ENCODE peak calls at places on chromosomes 11 and 22, in four cellular contexts. U is heart right ventricle, E is AG04450, L is colonic mucosa. Y is an unnamed sample.

GRCh38 chr22:42994276-42994916 is 20.6 kb downstream of the PACSIN2 start:
- DNase-seq in U (no peak), E (no peak), L (no peak), Y (no peak)

GRCh38 chr11:24585192-24585591 is 88.3 kb downstream of the LUZP2 start:
- DNase-seq in U (no peak), E (no peak), L (no peak), Y (no peak)

GRCh38 chr22:22687638-22688500 is 43.5 kb downstream of the GGTLC2 start:
- DNase-seq in U (peak), E (peak), L (peak), Y (peak)

GRCh38 chr22:28594784-28595324 is 84.8 kb downstream of the TTC28 start:
- DNase-seq in U (no peak), E (peak), L (no peak), Y (no peak)

GRCh38 chr11:116180806-116181600 is 591.8 kb downstream of the BUD13 start:
- DNase-seq in U (no peak), E (no peak), L (no peak), Y (peak)

GRCh38 chr22:19812910-19813309 is 41.8 kb downstream of the GNB1L start:
- DNase-seq in U (no peak), E (no peak), L (peak), Y (no peak)

GRCh38 chr11:128022007-128022368 is 565.4 kb downstream of the ETS1 start:
- DNase-seq in U (no peak), E (no peak), L (no peak), Y (no peak)

GRCh38 chr22:21009638-21010425 is 5.1 kb upstream of the P2RX6 start:
- DNase-seq in U (peak), E (no peak), L (peak), Y (no peak)

GRCh38 chr11:75463106-75463774 is 30.2 kb upstream of the KLHL35 start:
- DNase-seq in U (no peak), E (no peak), L (no peak), Y (no peak)

GRCh38 chr22:46650078-46650810 is 30.1 kb downstream of the GRAMD4 start:
- DNase-seq in U (no peak), E (no peak), L (no peak), Y (no peak)

GRCh38 chr22:32764330-32765116 is 37.0 kb upstream of the TIMP3 start:
- DNase-seq in U (peak), E (peak), L (peak), Y (no peak)

GRCh38 chr22:27094633-27095308 is 437.4 kb downstream of the MIAT start:
- DNase-seq in U (peak), E (no peak), L (no peak), Y (no peak)

GRCh38 chr11:3201112-3201581 is 17.5 kb downstream of the MRGPRG start:
- DNase-seq in U (no peak), E (no peak), L (no peak), Y (no peak)

GRCh38 chr11:15106201-15106965 is 8.3 kb upstream of the INSC start:
- DNase-seq in U (no peak), E (no peak), L (no peak), Y (no peak)

GRCh38 chr22:24156146-24156914 is 25.0 kb upstream of the SUSD2 start:
- DNase-seq in U (no peak), E (no peak), L (peak), Y (peak)

GRCh38 chr22:20494978-20495860 is at the start of gene KLHL22:
- DNase-seq in U (peak), E (no peak), L (peak), Y (no peak)

GRCh38 chr11:92540113-92540512 is 315.5 kb downstream of the FAT3 start:
- DNase-seq in U (no peak), E (no peak), L (no peak), Y (no peak)

GRCh38 chr11:114179234-114179941 is 116.8 kb upstream of the NNMT start:
- DNase-seq in U (peak), E (no peak), L (peak), Y (no peak)

GRCh38 chr11:77127674-77127968 is 425 bp upstream of the MYO7A start:
- DNase-seq in U (no peak), E (no peak), L (no peak), Y (no peak)

GRCh38 chr11:104127828-104128227 is 36.1 kb downstream of the PDGFD start:
- DNase-seq in U (no peak), E (no peak), L (no peak), Y (no peak)

GRCh38 chr11:104129138-104129537 is 34.8 kb downstream of the PDGFD start:
- DNase-seq in U (no peak), E (no peak), L (no peak), Y (no peak)

GRCh38 chr11:104126464-104126863 is 37.5 kb downstream of the PDGFD start:
- DNase-seq in U (no peak), E (no peak), L (no peak), Y (no peak)

GRCh38 chr11:104134760-104135159 is 29.2 kb downstream of the PDGFD start:
- DNase-seq in U (no peak), E (no peak), L (no peak), Y (no peak)

GRCh38 chr11:104130161-104130560 is 33.8 kb downstream of the PDGFD start:
- DNase-seq in U (no peak), E (no peak), L (no peak), Y (no peak)
- TF ChIP-seq CTCF in U (no peak), E (no peak), L (no peak), Y (no peak)

GRCh38 chr22:35712672-35713071 is 5.0 kb upstream of the APOL5 start:
- DNase-seq in U (no peak), E (no peak), L (no peak), Y (no peak)
- TF ChIP-seq CTCF in U (no peak), E (no peak), L (no peak), Y (no peak)

GRCh38 chr11:74311352-74311926 is at the start of gene P4HA3:
- DNase-seq in U (peak), E (no peak), L (peak), Y (peak)
- TF ChIP-seq CTCF in U (no peak), E (no peak), L (no peak), Y (no peak)

DNA sequence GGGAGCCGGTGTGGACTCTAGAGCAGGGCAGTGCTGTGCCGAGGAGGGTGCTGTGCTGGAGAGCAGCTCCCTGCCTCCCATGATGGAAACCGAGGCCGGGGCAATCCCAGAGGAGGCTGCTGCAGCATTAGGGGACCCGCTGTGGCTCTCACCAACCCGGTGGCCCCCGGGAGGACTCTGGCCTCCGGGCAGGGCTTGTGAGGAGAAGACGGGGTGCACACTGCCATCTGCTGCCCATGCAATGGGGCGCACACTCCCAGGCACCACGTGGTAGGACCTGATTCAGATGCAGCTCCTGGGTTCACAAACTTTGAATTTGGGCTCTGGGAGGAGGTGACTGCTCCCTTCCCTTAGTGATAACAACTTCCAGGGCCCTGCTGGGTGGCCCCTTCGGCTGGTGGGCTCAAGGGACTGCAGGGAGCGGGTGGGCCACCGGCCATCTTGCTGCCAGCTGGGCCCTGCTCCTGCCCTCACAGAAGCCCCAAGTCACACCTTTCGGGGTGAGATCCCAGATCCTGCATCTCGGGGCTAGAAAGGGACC is 93.8 kb upstream of the FGF3 start:
- DNase-seq in U (no peak), E (no peak), L (no peak), Y (peak)
- TF ChIP-seq CTCF in U (no peak), E (peak), L (peak), Y (no peak)

GRCh38 chr11:106815209-106815608 is 203.1 kb downstream of the GUCY1A2 start:
- DNase-seq in U (no peak), E (no peak), L (no peak), Y (no peak)
- TF ChIP-seq CTCF in U (no peak), E (no peak), L (no peak), Y (no peak)

DNA sequence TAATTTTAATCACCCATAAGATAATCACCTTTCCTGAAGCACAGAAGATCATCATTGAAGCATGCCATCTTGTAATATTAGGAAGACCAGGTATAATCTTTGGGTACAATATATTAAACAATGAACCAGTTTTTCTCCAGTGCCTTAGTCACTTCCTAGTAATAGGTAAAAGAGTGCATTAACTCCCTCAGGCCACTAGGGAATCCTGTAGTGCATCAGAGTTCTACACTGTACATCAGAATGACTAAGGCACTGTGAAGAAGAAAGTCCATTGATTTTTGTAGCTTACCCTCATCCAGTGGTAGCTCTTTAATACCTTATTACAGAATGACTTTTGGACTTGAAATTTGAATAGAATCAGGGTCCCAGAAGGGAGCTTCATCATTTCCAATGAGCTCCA is 4.5 kb downstream of the C11orf87 start:
- DNase-seq in U (no peak), E (no peak), L (no peak), Y (no peak)
- TF ChIP-seq CTCF in U (no peak), E (peak), L (no peak), Y (peak)

GRCh38 chr11:133830931-133831907 is 14.1 kb downstream of the SPATA19 start:
- DNase-seq in U (no peak), E (no peak), L (no peak), Y (peak)
- TF ChIP-seq CTCF in U (peak), E (no peak), L (no peak), Y (peak)

GRCh38 chr11:19938051-19938856 is 222.0 kb downstream of the DBX1 start:
- DNase-seq in U (peak), E (no peak), L (peak), Y (peak)
- TF ChIP-seq CTCF in U (peak), E (peak), L (peak), Y (peak)

GRCh38 chr11:65060913-65061408 is 2.6 kb upstream of the NAALADL1 start:
- DNase-seq in U (no peak), E (no peak), L (no peak), Y (no peak)
- TF ChIP-seq CTCF in U (no peak), E (peak), L (no peak), Y (no peak)

GRCh38 chr11:68212421-68213134 is 518 bp downstream of the KMT5B start:
- DNase-seq in U (peak), E (peak), L (peak), Y (peak)
- TF ChIP-seq CTCF in U (peak), E (peak), L (no peak), Y (no peak)

Y was measured in glutamatergic neuron.